ENCODE peak calls at places on chromosomes 16 and 17, in five cellular contexts. Z is CD4-positive, alpha-beta T cell; G is activated naive CD8-positive, alpha-beta T cell treated with anti-CD3 and anti-CD28 coated beads for 36 hours; S is non-pigmented ciliary epithelial cell; M is T-helper 17 cell. V is an unnamed sample.

GRCh38 chr16:10297341-10298006 is 88.4 kb upstream of the ATF7IP2 start:
- DNase-seq in Z (no peak), G (no peak), S (no peak), M (no peak), V (no peak)

GRCh38 chr17:64499805-64500486 is 3.1 kb upstream of the POLG2 start:
- DNase-seq in Z (no peak), G (no peak), S (no peak), M (no peak), V (no peak)

GRCh38 chr17:65785109-65785508 is 223.7 kb upstream of the AXIN2 start:
- DNase-seq in Z (no peak), G (no peak), S (peak), M (no peak), V (no peak)

GRCh38 chr16:86112178-86112577 is 213.2 kb downstream of the IRF8 start:
- DNase-seq in Z (no peak), G (no peak), S (no peak), M (no peak), V (no peak)

GRCh38 chr17:38358586-38359513 is 7.2 kb downstream of the SOCS7 start:
- DNase-seq in Z (no peak), G (no peak), S (no peak), M (no peak), V (no peak)

GRCh38 chr16:27539636-27540035 is 10.1 kb downstream of the GTF3C1 start:
- DNase-seq in Z (no peak), G (no peak), S (no peak), M (no peak), V (no peak)

GRCh38 chr17:39663688-39664580 is 1.2 kb upstream of the TCAP start:
- DNase-seq in Z (no peak), G (no peak), S (no peak), M (no peak), V (no peak)

GRCh38 chr16:3113765-3114479 is 1.5 kb downstream of the ZNF205 start:
- DNase-seq in Z (no peak), G (no peak), S (no peak), M (no peak), V (no peak)

GRCh38 chr16:88790312-88791150 is 5.5 kb upstream of the PIEZO1 start:
- DNase-seq in Z (peak), G (no peak), S (no peak), M (no peak), V (peak)

GRCh38 chr16:67428146-67428731 is 2.7 kb upstream of the HSD11B2 start:
- DNase-seq in Z (peak), G (peak), S (no peak), M (peak), V (peak)

GRCh38 chr16:72877374-72878028 is 170.4 kb downstream of the ZFHX3 start:
- DNase-seq in Z (no peak), G (no peak), S (peak), M (no peak), V (peak)

GRCh38 chr17:13490427-13490826 is 111.3 kb downstream of the HS3ST3A1 start:
- DNase-seq in Z (no peak), G (no peak), S (no peak), M (no peak), V (no peak)

GRCh38 chr16:86355538-86355937 is 154.8 kb upstream of the FOXF1 start:
- DNase-seq in Z (no peak), G (no peak), S (peak), M (no peak), V (no peak)

GRCh38 chr17:19433240-19433639 is 22.2 kb downstream of the RNF112 start:
- DNase-seq in Z (no peak), G (no peak), S (no peak), M (no peak), V (no peak)

GRCh38 chr17:9672266-9672665 is 26.9 kb downstream of the USP43 start:
- DNase-seq in Z (no peak), G (no peak), S (no peak), M (no peak), V (no peak)

GRCh38 chr16:48609453-48610023 is 442 bp downstream of the N4BP1 start:
- DNase-seq in Z (peak), G (peak), S (no peak), M (peak), V (peak)

GRCh38 chr16:89119161-89119621 is 25.5 kb downstream of the ACSF3 start:
- DNase-seq in Z (no peak), G (no peak), S (no peak), M (no peak), V (no peak)

GRCh38 chr17:38415250-38416194 is 12.7 kb upstream of the ARHGAP23 start:
- DNase-seq in Z (no peak), G (peak), S (no peak), M (no peak), V (peak)

GRCh38 chr17:43040655-43041054 is 15.6 kb downstream of the RND2 start:
- DNase-seq in Z (no peak), G (no peak), S (no peak), M (no peak), V (no peak)

GRCh38 chr16:66379571-66379941 is 13.1 kb downstream of the CDH5 start:
- DNase-seq in Z (no peak), G (no peak), S (no peak), M (no peak), V (no peak)

GRCh38 chr17:1989135-1989534 is 36.0 kb downstream of the RTN4RL1 start:
- DNase-seq in Z (no peak), G (no peak), S (peak), M (no peak), V (no peak)

GRCh38 chr16:11670171-11671131 is 2.2 kb downstream of the SNN start:
- DNase-seq in Z (no peak), G (peak), S (no peak), M (no peak), V (peak)

V was measured in stimulated activated naive CD8-positive, alpha-beta T cell treated with anti-CD3 and anti-CD28 coated beads, Interleukin-15, Interleukin-2, amounts not matched to agents 100 U/mL and 50 U/mL, for 24 hours.